ENCODE peak calls at places on chromosomes 6 and 20, in seven cellular contexts. O, J, T, C, S, R and X are unnamed samples.

GRCh38 chr20:52798124-52798523 is 174.0 kb upstream of the TSHZ2 start:
- DNase-seq in O (no peak), J (no peak), T (no peak), C (no peak), S (peak), R (no peak), X (no peak)

GRCh38 chr20:64234291-64234791 is 21.2 kb upstream of the PCMTD2 start:
- DNase-seq in O (peak), J (no peak), T (no peak), C (no peak), S (no peak), R (no peak), X (no peak)

GRCh38 chr6:100176321-100176950 is 182.4 kb upstream of the MCHR2 start:
- DNase-seq in O (no peak), J (peak), T (peak), C (peak), S (peak), R (peak), X (no peak)

GRCh38 chr6:161035981-161036263 is 44.4 kb downstream of the MAP3K4 start:
- DNase-seq in O (no peak), J (no peak), T (no peak), C (no peak), S (no peak), R (no peak), X (no peak)

GRCh38 chr20:56518999-56519398 is 5.5 kb upstream of the FAM209A start:
- DNase-seq in O (no peak), J (no peak), T (no peak), C (no peak), S (no peak), R (no peak), X (no peak)

GRCh38 chr20:2558581-2559301 is 22.4 kb downstream of the TMC2 start:
- DNase-seq in O (no peak), J (no peak), T (peak), C (no peak), S (no peak), R (no peak), X (peak)

GRCh38 chr6:105869835-105870506 is 216.2 kb upstream of the PRDM1 start:
- DNase-seq in O (no peak), J (no peak), T (no peak), C (no peak), S (no peak), R (no peak), X (no peak)

GRCh38 chr6:5302220-5302946 is 41.1 kb downstream of the FARS2 start:
- DNase-seq in O (no peak), J (no peak), T (peak), C (no peak), S (no peak), R (peak), X (no peak)

GRCh38 chr6:47268572-47269187 is 41.0 kb downstream of the TNFRSF21 start:
- DNase-seq in O (no peak), J (no peak), T (no peak), C (no peak), S (no peak), R (no peak), X (no peak)

GRCh38 chr6:130215526-130215925 is 7.2 kb downstream of the SAMD3 start:
- DNase-seq in O (no peak), J (no peak), T (no peak), C (no peak), S (no peak), R (peak), X (no peak)

GRCh38 chr6:156780962-156781705 is 4.0 kb downstream of the ARID1B start:
- DNase-seq in O (no peak), J (peak), T (no peak), C (no peak), S (no peak), R (no peak), X (no peak)

GRCh38 chr6:2103644-2104523 is 141.5 kb downstream of the GMDS start:
- DNase-seq in O (peak), J (peak), T (peak), C (peak), S (peak), R (peak), X (no peak)

GRCh38 chr20:46364670-46365482 is 41.5 kb downstream of the ELMO2 start:
- DNase-seq in O (no peak), J (no peak), T (no peak), C (no peak), S (no peak), R (no peak), X (no peak)

GRCh38 chr6:20319520-20320357 is 81.9 kb upstream of the E2F3 start:
- DNase-seq in O (peak), J (no peak), T (no peak), C (no peak), S (no peak), R (peak), X (no peak)

GRCh38 chr6:110475255-110475654 is 1.2 kb downstream of the SLC22A16 start:
- DNase-seq in O (no peak), J (peak), T (peak), C (no peak), S (no peak), R (no peak), X (no peak)

GRCh38 chr20:63819224-63819917 is 11.7 kb downstream of the ZBTB46 start:
- DNase-seq in O (no peak), J (peak), T (peak), C (peak), S (peak), R (no peak), X (no peak)

GRCh38 chr20:51634257-51634656 is 91.7 kb upstream of the NFATC2 start:
- DNase-seq in O (no peak), J (no peak), T (no peak), C (peak), S (no peak), R (no peak), X (no peak)

GRCh38 chr6:53290547-53291510 is 57.9 kb downstream of the ELOVL5 start:
- DNase-seq in O (no peak), J (no peak), T (no peak), C (no peak), S (no peak), R (no peak), X (no peak)

GRCh38 chr20:19460386-19460785 is 247.9 kb downstream of the SLC24A3 start:
- DNase-seq in O (no peak), J (peak), T (peak), C (peak), S (no peak), R (no peak), X (no peak)

GRCh38 chr6:145967549-145967948 is 3.4 kb upstream of the SHPRH start:
- DNase-seq in O (no peak), J (no peak), T (no peak), C (no peak), S (no peak), R (no peak), X (no peak)

GRCh38 chr6:141326426-141326825 is 806.3 kb upstream of the GJE1 start:
- DNase-seq in O (no peak), J (peak), T (peak), C (peak), S (peak), R (peak), X (no peak)

GRCh38 chr20:51005214-51005613 is 17.7 kb downstream of the KCNG1 start:
- DNase-seq in O (no peak), J (no peak), T (no peak), C (no peak), S (no peak), R (no peak), X (no peak)

GRCh38 chr20:58571942-58572666 is 56.9 kb upstream of the APCDD1L start:
- DNase-seq in O (no peak), J (no peak), T (peak), C (peak), S (no peak), R (no peak), X (no peak)

GRCh38 chr20:4722571-4722970 is 862 bp downstream of the PRND start:
- DNase-seq in O (no peak), J (no peak), T (no peak), C (no peak), S (no peak), R (no peak), X (no peak)

GRCh38 chr20:46683939-46684750 is 5.1 kb downstream of the TP53RK start:
- DNase-seq in O (no peak), J (peak), T (peak), C (no peak), S (peak), R (no peak), X (peak)

GRCh38 chr6:24078200-24078599 is 47.8 kb upstream of the NRSN1 start:
- DNase-seq in O (no peak), J (no peak), T (no peak), C (peak), S (no peak), R (peak), X (no peak)

DNA sequence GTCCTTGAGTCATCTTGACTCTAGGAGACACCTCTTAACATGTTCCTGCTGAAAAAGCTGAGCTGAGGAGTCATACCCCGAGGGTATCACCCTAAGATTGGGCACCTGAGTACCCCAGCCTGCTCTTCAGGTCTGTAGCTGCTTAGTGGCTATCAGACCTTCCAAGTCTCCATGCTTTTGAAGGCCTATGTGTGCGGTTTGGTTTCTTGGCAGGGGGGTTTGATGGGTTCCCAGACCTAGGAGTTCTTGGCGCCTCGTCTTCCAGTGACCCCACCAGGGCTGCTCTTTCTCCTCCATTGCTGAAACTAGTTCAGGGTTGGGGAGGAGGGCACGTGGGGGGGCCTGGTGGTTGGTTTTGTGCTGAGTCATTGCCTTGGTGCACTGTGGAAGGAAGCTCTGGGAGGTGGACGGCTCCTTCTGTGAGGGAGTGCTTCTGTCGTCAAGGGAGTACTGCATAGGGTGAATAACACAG is 20.1 kb downstream of the IGF2R start:
- DNase-seq in O (no peak), J (peak), T (peak), C (no peak), S (peak), R (no peak), X (no peak)
- TF ChIP-seq CTCF in O (no peak), J (no peak), T (no peak), C (no peak), S (no peak), R (no peak), X (no peak)

DNA sequence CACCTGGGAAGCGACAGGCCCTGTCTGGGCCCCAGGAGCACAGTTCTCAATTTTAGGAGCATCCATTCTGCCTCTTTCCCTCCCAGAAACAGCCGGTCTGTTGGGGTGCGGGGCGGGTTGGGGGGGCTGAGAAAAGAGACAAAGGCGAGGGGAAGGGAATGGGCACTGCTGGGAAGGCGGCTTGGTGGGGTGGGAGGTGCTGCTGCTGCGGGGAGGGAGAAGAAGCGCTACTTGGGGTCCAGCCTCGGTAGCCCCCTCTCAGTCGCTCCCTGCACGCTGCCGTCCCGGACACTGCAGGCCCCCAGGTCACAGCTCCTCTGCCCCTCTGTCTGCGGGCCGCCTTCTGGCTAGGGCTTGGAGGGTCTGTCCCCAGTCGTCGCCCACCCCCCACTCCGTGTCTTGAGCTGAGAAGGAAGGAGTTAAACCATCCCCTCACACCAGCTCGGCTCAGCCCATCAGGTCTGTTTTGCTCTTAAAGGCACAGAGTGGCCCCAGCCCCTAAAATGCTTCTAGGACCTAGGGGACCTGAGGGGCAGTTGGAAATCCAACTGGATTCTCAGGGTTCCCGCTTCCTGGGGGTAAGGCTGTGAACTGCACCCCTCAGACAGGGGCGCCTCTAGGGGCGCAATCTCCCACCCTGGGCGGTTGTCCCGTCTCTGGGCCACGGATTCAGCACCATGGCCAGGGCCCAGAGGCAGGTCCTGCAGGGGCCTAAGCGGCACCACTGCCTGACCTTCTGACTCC is 740 bp downstream of the GDAP1L1 start:
- DNase-seq in O (no peak), J (peak), T (peak), C (no peak), S (peak), R (peak), X (peak)
- TF ChIP-seq CTCF in O (peak), J (peak), T (peak), C (no peak), S (no peak), R (peak), X (peak)

GRCh38 chr6:3228791-3229565 is 1.5 kb upstream of the TUBB2B start:
- DNase-seq in O (no peak), J (no peak), T (peak), C (no peak), S (no peak), R (no peak), X (peak)

GRCh38 chr6:3228046-3228671 is 706 bp upstream of the TUBB2B start:
- DNase-seq in O (no peak), J (no peak), T (no peak), C (no peak), S (no peak), R (no peak), X (peak)

GRCh38 chr6:3231213-3232016 is 4.0 kb upstream of the TUBB2B start:
- DNase-seq in O (peak), J (peak), T (peak), C (peak), S (peak), R (no peak), X (peak)

GRCh38 chr6:3230275-3231212 is 3.1 kb upstream of the TUBB2B start:
- DNase-seq in O (no peak), J (no peak), T (peak), C (no peak), S (no peak), R (no peak), X (peak)

DNA sequence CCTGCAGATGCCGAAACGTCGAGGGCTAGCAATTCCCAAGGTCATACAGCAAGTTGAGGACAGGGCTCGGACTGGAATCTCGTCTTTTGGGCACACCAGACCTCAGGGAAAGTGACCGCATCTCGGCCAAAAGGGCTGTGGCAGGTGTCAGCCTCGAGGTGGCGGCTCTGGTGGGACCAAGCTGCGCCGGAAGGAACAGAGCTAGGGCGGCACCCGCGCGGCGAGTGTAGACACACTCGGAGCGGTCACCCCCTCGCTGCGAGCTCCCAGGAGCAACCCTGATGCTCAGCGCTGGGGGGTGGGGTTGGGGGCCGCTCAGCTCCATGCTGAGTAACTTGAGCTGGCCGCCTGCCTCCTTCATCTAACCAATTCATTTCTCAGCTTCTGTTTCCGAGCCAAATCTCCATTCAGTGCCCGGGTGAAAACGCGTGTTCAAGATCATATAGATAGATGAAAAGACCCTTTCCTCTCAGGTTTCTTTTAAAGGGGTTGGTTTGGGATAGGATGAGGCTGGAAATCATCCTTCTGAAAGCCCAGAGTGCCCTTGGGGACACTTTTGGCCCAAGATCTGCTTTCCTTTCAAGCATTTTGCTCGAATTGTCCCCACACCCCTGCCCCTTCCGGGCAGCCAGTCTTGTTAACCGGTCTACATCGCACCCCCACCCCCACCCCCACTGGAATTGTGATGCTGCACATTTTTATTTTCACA is 2.3 kb upstream of the TUBB2B start:
- DNase-seq in O (no peak), J (no peak), T (no peak), C (no peak), S (no peak), R (peak), X (peak)
- TF ChIP-seq CTCF in O (no peak), J (no peak), T (no peak), C (no peak), S (no peak), R (peak), X (no peak)

GRCh38 chr6:137475103-137475502 is 19.1 kb downstream of the OLIG3 start:
- DNase-seq in O (no peak), J (no peak), T (no peak), C (no peak), S (no peak), R (no peak), X (no peak)
- TF ChIP-seq CTCF in O (no peak), J (no peak), T (peak), C (peak), S (no peak), R (peak), X (no peak)

GRCh38 chr6:143399176-143399575 is 51.3 kb downstream of the ADAT2 start:
- DNase-seq in O (no peak), J (peak), T (no peak), C (no peak), S (no peak), R (no peak), X (no peak)

GRCh38 chr6:143394351-143394750 is 56.1 kb downstream of the ADAT2 start:
- DNase-seq in O (no peak), J (no peak), T (no peak), C (no peak), S (no peak), R (no peak), X (no peak)

GRCh38 chr6:143396497-143397228 is 53.8 kb downstream of the ADAT2 start:
- DNase-seq in O (no peak), J (peak), T (no peak), C (peak), S (peak), R (no peak), X (no peak)

GRCh38 chr6:143397229-143398222 is 53.0 kb downstream of the ADAT2 start:
- DNase-seq in O (peak), J (peak), T (peak), C (peak), S (peak), R (no peak), X (peak)

GRCh38 chr6:143395699-143396098 is 54.8 kb downstream of the ADAT2 start:
- DNase-seq in O (no peak), J (no peak), T (no peak), C (no peak), S (no peak), R (no peak), X (no peak)
- TF ChIP-seq CTCF in O (no peak), J (no peak), T (no peak), C (no peak), S (no peak), R (no peak), X (no peak)